ENCODE peak calls at places on chromosomes 7 and 10, in nine cellular contexts. T, G, X, J, H, C, L, Y and B are unnamed samples. For H3K9me3, the result is how much of the 10 kb centered on the place peaks cover.

GRCh38 chr7:16998481-16999051 is 116.8 kb upstream of the AGR3 start:
- DNase-seq in T (no peak), G (no peak), X (peak), J (no peak), H (peak), C (no peak), L (no peak), Y (no peak), B (no peak)

GRCh38 chr10:51230828-51231227 is 156.5 kb downstream of the PRKG1 start:
- DNase-seq in T (no peak), G (no peak), X (no peak), J (no peak), H (no peak), C (no peak), L (no peak), Y (no peak), B (no peak)

GRCh38 chr7:26525413-26526287 is 234.0 kb downstream of the SNX10 start:
- DNase-seq in T (no peak), G (no peak), X (no peak), J (no peak), H (no peak), C (no peak), L (no peak), Y (no peak), B (no peak)

GRCh38 chr10:121990015-121990677 is 1.2 kb downstream of the TACC2 start:
- DNase-seq in T (no peak), G (no peak), X (no peak), J (no peak), H (no peak), C (no peak), L (no peak), Y (no peak), B (no peak)

GRCh38 chr10:119619215-119619614 is 22.5 kb upstream of the TIAL1 start:
- DNase-seq in T (no peak), G (no peak), X (no peak), J (no peak), H (no peak), C (no peak), L (no peak), Y (no peak), B (no peak)

GRCh38 chr10:79383974-79384606 is 36.8 kb downstream of the PPIF start:
- DNase-seq in T (no peak), G (peak), X (peak), J (peak), H (peak), C (no peak), L (peak), Y (peak), B (peak)

GRCh38 chr10:49243139-49243538 is 54.9 kb upstream of the TMEM273 start:
- DNase-seq in T (no peak), G (no peak), X (no peak), J (no peak), H (no peak), C (no peak), L (no peak), Y (no peak), B (no peak)

GRCh38 chr7:81036871-81037270 is 118.0 kb upstream of the SEMA3C start:
- DNase-seq in T (no peak), G (no peak), X (no peak), J (no peak), H (no peak), C (peak), L (no peak), Y (no peak), B (no peak)

GRCh38 chr7:128829391-128830166 is 627 bp upstream of the FLNC start:
- DNase-seq in T (peak), G (peak), X (no peak), J (peak), H (no peak), C (no peak), L (peak), Y (no peak), B (no peak)

GRCh38 chr10:48468866-48469511 is 135.9 kb downstream of the ARHGAP22 start:
- DNase-seq in T (no peak), G (no peak), X (no peak), J (no peak), H (no peak), C (no peak), L (no peak), Y (peak), B (no peak)

GRCh38 chr7:73799282-73800141 is 29.4 kb upstream of the CLDN3 start:
- DNase-seq in T (no peak), G (no peak), X (no peak), J (peak), H (no peak), C (no peak), L (no peak), Y (no peak), B (no peak)

DNA sequence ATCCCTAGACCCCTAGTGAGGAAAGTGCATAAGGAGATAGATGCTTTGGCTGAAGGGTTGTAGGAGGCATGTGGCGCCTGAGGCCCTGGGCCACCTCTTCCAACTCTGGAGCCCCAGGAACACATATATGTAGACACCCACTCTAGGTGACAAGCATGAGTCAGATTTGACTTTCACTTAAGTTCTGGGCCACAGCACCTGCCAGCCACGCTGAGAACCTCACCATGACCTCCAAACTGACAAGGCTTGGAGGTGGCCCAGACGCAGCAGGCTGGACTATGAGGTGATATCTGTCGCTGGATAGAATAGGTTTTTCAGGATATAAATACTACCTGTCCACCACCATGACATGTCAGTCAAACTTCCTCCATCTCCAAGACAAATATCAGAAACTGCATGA is 894.0 kb upstream of the ZNF722 start:
- DNase-seq in T (no peak), G (no peak), X (no peak), J (no peak), H (no peak), C (no peak), L (no peak), Y (no peak), B (no peak)
- H3K9me3 ChIP-seq in T (under half), G (under half), X (under half), J (under half), H (under half), C (under half), L (under half), Y (under half), B (half or more)

GRCh38 chr7:157969995-157970394 is 617.6 kb downstream of the PTPRN2 start:
- DNase-seq in T (no peak), G (no peak), X (no peak), J (no peak), H (no peak), C (no peak), L (no peak), Y (no peak), B (no peak)
- H3K9me3 ChIP-seq in T (under half), G (under half), X (under half), J (under half), H (under half), C (under half), L (under half), Y (under half), B (under half)

GRCh38 chr10:70647086-70647485 is 25.2 kb upstream of the ADAMTS14 start:
- DNase-seq in T (no peak), G (no peak), X (no peak), J (no peak), H (no peak), C (no peak), L (no peak), Y (no peak), B (no peak)

GRCh38 chr10:70650751-70651150 is 21.6 kb upstream of the ADAMTS14 start:
- DNase-seq in T (no peak), G (no peak), X (no peak), J (no peak), H (no peak), C (no peak), L (no peak), Y (no peak), B (no peak)

GRCh38 chr10:70650104-70650503 is 22.2 kb upstream of the ADAMTS14 start:
- DNase-seq in T (no peak), G (no peak), X (no peak), J (no peak), H (no peak), C (no peak), L (no peak), Y (no peak), B (no peak)

GRCh38 chr10:70649526-70649925 is 22.8 kb upstream of the ADAMTS14 start:
- DNase-seq in T (no peak), G (no peak), X (no peak), J (no peak), H (no peak), C (peak), L (no peak), Y (no peak), B (no peak)

DNA sequence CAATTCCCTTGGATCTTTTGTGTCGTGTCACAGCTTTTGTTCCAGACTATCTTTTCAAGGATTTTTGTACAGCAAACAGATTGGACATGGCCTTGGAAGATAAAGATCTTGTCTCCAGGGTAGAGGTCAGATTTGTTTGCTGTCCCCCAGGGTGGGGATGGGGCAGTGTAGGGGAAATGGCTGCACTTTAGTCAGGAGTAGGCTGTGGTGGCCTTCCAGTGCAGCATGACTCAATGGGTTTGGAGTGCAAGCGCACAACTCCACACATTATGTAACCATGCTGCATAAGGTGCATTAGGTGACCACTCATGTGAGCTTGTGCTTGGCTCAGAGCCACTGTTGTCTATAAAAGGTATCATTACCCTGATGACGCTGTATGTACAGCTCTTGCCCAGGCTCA is 23.9 kb upstream of the ADAMTS14 start:
- DNase-seq in T (no peak), G (no peak), X (no peak), J (no peak), H (no peak), C (peak), L (no peak), Y (no peak), B (no peak)
- H3K9me3 ChIP-seq in T (under half), G (under half), X (under half), J (under half), H (under half), C (under half), L (under half), Y (under half), B (under half)

GRCh38 chr10:43623351-43623750 is 17.1 kb downstream of the ZNF485 start:
- DNase-seq in T (no peak), G (peak), X (no peak), J (no peak), H (no peak), C (no peak), L (no peak), Y (no peak), B (no peak)

GRCh38 chr10:43616697-43617370 is 10.6 kb downstream of the ZNF485 start:
- DNase-seq in T (no peak), G (no peak), X (no peak), J (no peak), H (no peak), C (no peak), L (no peak), Y (no peak), B (no peak)

GRCh38 chr10:43622022-43622421 is 15.8 kb downstream of the ZNF485 start:
- DNase-seq in T (no peak), G (no peak), X (no peak), J (no peak), H (no peak), C (no peak), L (no peak), Y (no peak), B (no peak)

GRCh38 chr10:43619368-43619767 is 13.1 kb downstream of the ZNF485 start:
- DNase-seq in T (no peak), G (no peak), X (no peak), J (no peak), H (no peak), C (no peak), L (no peak), Y (no peak), B (no peak)
- H3K9me3 ChIP-seq in T (under half), G (under half), X (under half), J (under half), H (under half), C (under half), L (under half), Y (under half), B (under half)

GRCh38 chr7:158413962-158414961 is 173.4 kb downstream of the PTPRN2 start:
- DNase-seq in T (no peak), G (no peak), X (no peak), J (peak), H (no peak), C (no peak), L (no peak), Y (no peak), B (no peak)
- H3K9me3 ChIP-seq in T (under half), G (under half), X (under half), J (under half), H (under half), C (under half), L (under half), Y (under half), B (under half)

GRCh38 chr7:37550426-37550825 is 101.8 kb upstream of the ELMO1 start:
- DNase-seq in T (no peak), G (no peak), X (no peak), J (no peak), H (no peak), C (no peak), L (no peak), Y (no peak), B (no peak)
- H3K9me3 ChIP-seq in T (under half), G (under half), X (under half), J (under half), H (under half), C (under half), L (under half), Y (under half), B (under half)

DNA sequence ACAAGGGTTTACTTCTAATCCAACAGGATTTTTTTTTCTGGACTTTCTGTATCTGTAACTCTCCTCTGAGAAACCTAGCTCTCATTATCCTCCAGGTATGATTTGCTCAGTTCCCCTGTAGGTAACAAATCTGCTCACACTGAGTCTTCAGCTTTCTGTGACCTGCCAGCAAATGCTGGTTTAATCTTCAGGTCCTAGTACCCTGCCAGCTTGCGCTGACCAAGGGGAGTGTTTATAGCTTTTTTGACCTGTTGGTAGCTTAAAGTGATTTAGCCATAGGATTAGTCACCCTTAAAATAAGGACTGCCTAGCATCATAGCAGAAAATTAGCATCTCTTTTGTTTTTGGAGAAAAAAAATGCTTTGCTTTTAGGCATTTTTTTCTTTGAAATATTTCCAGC is 22.4 kb downstream of the SND1 start:
- DNase-seq in T (no peak), G (no peak), X (no peak), J (no peak), H (no peak), C (no peak), L (no peak), Y (no peak), B (no peak)
- H3K9me3 ChIP-seq in T (under half), G (under half), X (under half), J (under half), H (under half), C (under half), L (under half), Y (under half), B (under half)